ENCODE peak calls at places on chromosomes 5 and 9, in nine cellular contexts. Y is cardiac muscle cell; R is K562; V is CD4-positive, CD25-positive, alpha-beta regulatory T cell; J is HepG2; M is H9; D is PC-3; Z is breast epithelium; B is colonic mucosa. O is an unnamed sample. For H3K4me1, the result is how much of the 10 kb centered on the place peaks cover.

GRCh38 chr5:81774359-81774758 is 23.5 kb upstream of the SSBP2 start:
- DNase-seq in V (no peak), Y (no peak), J (no peak), D (no peak), M (no peak), R (no peak), B (no peak), Z (no peak), O (no peak)

GRCh38 chr5:153209016-153209415 is 281.5 kb upstream of the GRIA1 start:
- DNase-seq in Y (no peak), D (no peak), R (no peak), J (no peak), Z (no peak), V (no peak), M (no peak), B (no peak), O (no peak)

GRCh38 chr9:35609001-35609819 is 4.1 kb downstream of the TESK1 start:
- DNase-seq in M (no peak), R (no peak), Y (no peak), J (no peak), B (no peak), Z (no peak), V (no peak), D (no peak), O (no peak)

GRCh38 chr5:171676286-171676944 is 109.2 kb upstream of the SMIM23 start:
- DNase-seq in J (no peak), B (no peak), Z (no peak), R (no peak), M (no peak), Y (no peak), V (no peak), D (no peak), O (no peak)

GRCh38 chr5:164375051-164375450 is 869.6 kb downstream of the MAT2B start:
- DNase-seq in Z (no peak), B (no peak), Y (no peak), D (peak), V (no peak), M (no peak), J (no peak), R (no peak), O (no peak)

GRCh38 chr5:107469485-107469884 is 201.3 kb downstream of the EFNA5 start:
- DNase-seq in Z (no peak), V (no peak), R (no peak), B (no peak), J (no peak), Y (peak), D (peak), M (no peak), O (no peak)

GRCh38 chr5:13866792-13867191 is 77.7 kb downstream of the DNAH5 start:
- DNase-seq in V (no peak), J (peak), R (peak), Z (no peak), D (peak), B (no peak), Y (peak), M (no peak), O (no peak)

GRCh38 chr5:152736906-152737305 is 331.8 kb upstream of the NMUR2 start:
- DNase-seq in Y (no peak), J (no peak), D (no peak), R (no peak), Z (no peak), M (no peak), V (no peak), B (no peak), O (no peak)

GRCh38 chr5:122908662-122909061 is 63.2 kb downstream of the SNX24 start:
- DNase-seq in R (no peak), V (no peak), B (no peak), D (no peak), J (no peak), Y (peak), M (no peak), Z (no peak), O (no peak)

GRCh38 chr5:85651744-85652143 is 966.0 kb upstream of the COX7C start:
- DNase-seq in Z (no peak), Y (no peak), D (no peak), R (no peak), J (no peak), V (no peak), B (no peak), M (no peak), O (no peak)

DNA sequence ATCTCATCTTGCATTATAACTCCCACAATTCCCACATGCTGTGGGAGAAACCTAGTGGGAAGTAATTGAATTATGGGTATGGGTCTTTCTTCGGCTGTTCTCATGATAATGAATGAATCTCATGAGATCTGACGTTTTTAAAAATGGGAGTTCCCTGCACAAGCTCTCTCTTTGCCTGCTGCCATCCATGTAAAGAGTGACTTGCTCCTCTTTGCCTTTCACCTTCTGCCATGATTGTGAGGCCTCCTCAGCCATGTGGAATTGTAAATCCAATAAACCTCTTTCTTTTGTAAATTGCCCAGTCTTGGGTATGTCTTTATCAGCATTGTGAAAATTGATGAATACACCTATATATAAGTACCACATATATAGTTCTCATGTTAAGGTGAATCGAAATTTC is 961.7 kb upstream of the COX7C start:
- DNase-seq in D (no peak), J (no peak), Y (no peak), M (no peak), Z (no peak), B (no peak), V (no peak), R (no peak), O (no peak)
- H3K4me1 ChIP-seq in D (under half), J (under half), Y (under half), M (under half), Z (under half), B (under half), V (under half), R (under half), O (under half)

GRCh38 chr9:80157128-80157527 is 585.4 kb downstream of the TLE4 start:
- DNase-seq in B (no peak), J (no peak), R (no peak), V (no peak), M (no peak), Y (no peak), Z (no peak), D (no peak), O (no peak)

GRCh38 chr9:80158150-80158549 is 586.4 kb downstream of the TLE4 start:
- DNase-seq in R (no peak), Y (no peak), J (no peak), V (no peak), B (no peak), D (no peak), M (no peak), Z (no peak), O (no peak)

GRCh38 chr9:80157561-80157983 is 585.8 kb downstream of the TLE4 start:
- DNase-seq in Z (no peak), Y (peak), B (no peak), D (no peak), R (no peak), J (no peak), V (no peak), M (no peak), O (no peak)

GRCh38 chr9:80156262-80156661 is 584.5 kb downstream of the TLE4 start:
- DNase-seq in B (no peak), D (no peak), M (no peak), Z (no peak), V (no peak), Y (no peak), J (no peak), R (no peak), O (no peak)

GRCh38 chr9:80156725-80157124 is 585.0 kb downstream of the TLE4 start:
- DNase-seq in Z (no peak), R (no peak), D (no peak), M (no peak), J (no peak), Y (no peak), V (no peak), B (no peak), O (no peak)
- H3K27ac ChIP-seq in Z (no peak), R (no peak), D (no peak), M (no peak), J (no peak), Y (no peak), V (no peak), B (no peak), O (no peak)

GRCh38 chr9:16866542-16866941 is 3.9 kb downstream of the BNC2 start:
- DNase-seq in Z (no peak), B (no peak), J (no peak), V (no peak), M (no peak), D (no peak), Y (peak), R (no peak), O (no peak)
- H3K4me1 ChIP-seq in Z (under half), B (under half), J (under half), V (under half), M (under half), D (under half), Y (under half), R (under half), O (under half)

GRCh38 chr5:77102549-77102948 is 15.5 kb upstream of the ZBED3 start:
- DNase-seq in R (no peak), V (no peak), M (no peak), J (no peak), D (no peak), B (no peak), Z (no peak), Y (no peak), O (no peak)
- H3K27ac ChIP-seq in R (no peak), V (no peak), M (no peak), J (no peak), D (no peak), B (no peak), Z (no peak), Y (no peak), O (no peak)